ENCODE peak calls at places on chromosome 1, in ten cellular contexts. L, U, V, J, B, O, Y, T, D and H are unnamed samples.

GRCh38 chr1:230641346-230641745 is 935 bp upstream of the COG2 start:
- DNase-seq in L (no peak), U (no peak), V (no peak), J (peak; percentile 69), B (no peak), O (peak; percentile 18), Y (no peak), T (no peak), D (no peak), H (no peak)

GRCh38 chr1:58784758-58785423 is 1.0 kb upstream of the JUN start:
- DNase-seq in L (peak; percentile 69), U (peak; percentile 86), V (peak; percentile 83), J (peak; percentile 92), B (peak; percentile 85), O (peak; percentile 90), Y (peak; percentile 64), T (peak; percentile 68), D (peak; percentile 81), H (peak; percentile 89)

GRCh38 chr1:180168786-180169640 is 14.3 kb downstream of the QSOX1 start:
- DNase-seq in L (no peak), U (peak; percentile 93), V (peak; percentile 10), J (peak; percentile 28), B (no peak), O (peak; percentile 57), Y (no peak), T (peak; percentile 87), D (peak; percentile 79), H (peak; percentile 80)

GRCh38 chr1:178172939-178173338 is 79.0 kb downstream of the RASAL2 start:
- DNase-seq in L (no peak), U (no peak), V (no peak), J (peak; percentile 91), B (no peak), O (peak; percentile 86), Y (no peak), T (no peak), D (no peak), H (no peak)

GRCh38 chr1:94541175-94542087 is at the start of gene F3:
- DNase-seq in L (peak; percentile 6), U (peak; percentile 74), V (no peak), J (peak; percentile 91), B (peak; percentile 73), O (peak; percentile 99), Y (peak; percentile 16), T (peak; percentile 91), D (peak; percentile 71), H (peak; percentile 89)

GRCh38 chr1:228141871-228142615 is 2.0 kb downstream of the GUK1 start:
- DNase-seq in L (no peak), U (peak; percentile 69), V (no peak), J (peak; percentile 88), B (no peak), O (no peak), Y (no peak), T (no peak), D (no peak), H (no peak)

GRCh38 chr1:8239306-8240023 is 78.4 kb upstream of the SLC45A1 start:
- DNase-seq in L (no peak), U (no peak), V (no peak), J (peak; percentile 15), B (no peak), O (no peak), Y (no peak), T (peak; percentile 85), D (no peak), H (peak; percentile 44)

GRCh38 chr1:166874464-166874863 is 1.6 kb downstream of the TADA1 start:
- DNase-seq in L (no peak), U (peak; percentile 13), V (no peak), J (no peak), B (no peak), O (no peak), Y (no peak), T (no peak), D (peak; percentile 26), H (no peak)

GRCh38 chr1:72170246-72170645 is 112.1 kb downstream of the NEGR1 start:
- DNase-seq in L (no peak), U (peak; percentile 35), V (no peak), J (no peak), B (no peak), O (no peak), Y (no peak), T (no peak), D (no peak), H (no peak)

GRCh38 chr1:1628656-1629429 is 3.1 kb upstream of the MMP23B start:
- DNase-seq in L (no peak), U (peak; percentile 82), V (no peak), J (peak; percentile 30), B (no peak), O (no peak), Y (no peak), T (peak; percentile 84), D (no peak), H (no peak)

GRCh38 chr1:213003281-213003680 is 12.4 kb downstream of the ANGEL2 start:
- DNase-seq in L (no peak), U (no peak), V (no peak), J (no peak), B (no peak), O (no peak), Y (no peak), T (no peak), D (no peak), H (no peak)

GRCh38 chr1:108913105-108913948 is 36.5 kb downstream of the GPSM2 start:
- DNase-seq in L (no peak), U (peak; percentile 8), V (no peak), J (no peak), B (no peak), O (no peak), Y (no peak), T (no peak), D (no peak), H (no peak)

GRCh38 chr1:54978528-54979326 is 1.7 kb upstream of the TMEM61 start:
- DNase-seq in L (no peak), U (peak; percentile 48), V (no peak), J (no peak), B (no peak), O (no peak), Y (no peak), T (no peak), D (no peak), H (no peak)

GRCh38 chr1:116359060-116359830 is 13.8 kb upstream of the ATP1A1 start:
- DNase-seq in L (no peak), U (no peak), V (no peak), J (peak; percentile 77), B (no peak), O (no peak), Y (no peak), T (no peak), D (no peak), H (no peak)

GRCh38 chr1:67542747-67543146 is 112.5 kb upstream of the SERBP1 start:
- DNase-seq in L (no peak), U (no peak), V (no peak), J (peak; percentile 38), B (no peak), O (no peak), Y (no peak), T (no peak), D (no peak), H (no peak)

GRCh38 chr1:1910651-1911389 is 4.2 kb upstream of the CALML6 start:
- DNase-seq in L (no peak), U (no peak), V (no peak), J (no peak), B (no peak), O (no peak), Y (no peak), T (peak; percentile 25), D (no peak), H (no peak)

GRCh38 chr1:7230121-7230895 is 445.1 kb downstream of the CAMTA1 start:
- DNase-seq in L (no peak), U (no peak), V (no peak), J (no peak), B (no peak), O (no peak), Y (no peak), T (no peak), D (no peak), H (no peak)

GRCh38 chr1:10152709-10153284 is 57.6 kb upstream of the KIF1B start:
- DNase-seq in L (no peak), U (peak; percentile 13), V (no peak), J (peak; percentile 60), B (peak; percentile 87), O (peak; percentile 45), Y (no peak), T (peak; percentile 75), D (peak; percentile 71), H (peak; percentile 29)

GRCh38 chr1:36109041-36109679 is 15.9 kb downstream of the COL8A2 start:
- DNase-seq in L (no peak), U (no peak), V (no peak), J (peak; percentile 92), B (no peak), O (peak; percentile 95), Y (no peak), T (no peak), D (no peak), H (no peak)

GRCh38 chr1:32115496-32115895 is 7.6 kb downstream of the KPNA6 start:
- DNase-seq in L (no peak), U (no peak), V (no peak), J (peak; percentile 73), B (no peak), O (no peak), Y (no peak), T (no peak), D (no peak), H (no peak)

GRCh38 chr1:119587328-119587727 is 60.7 kb downstream of the ZNF697 start:
- DNase-seq in L (no peak), U (peak; percentile 83), V (no peak), J (peak; percentile 62), B (no peak), O (peak; percentile 77), Y (no peak), T (no peak), D (no peak), H (no peak)

GRCh38 chr1:162219461-162219860 is 150.0 kb downstream of the NOS1AP start:
- DNase-seq in L (no peak), U (peak; percentile 95), V (no peak), J (no peak), B (no peak), O (no peak), Y (no peak), T (no peak), D (no peak), H (no peak)

GRCh38 chr1:64124751-64125445 is 78.5 kb upstream of the UBE2U start:
- DNase-seq in L (no peak), U (no peak), V (no peak), J (no peak), B (no peak), O (no peak), Y (no peak), T (no peak), D (no peak), H (no peak)

GRCh38 chr1:89725676-89726075 is 92.8 kb downstream of the LRRC8C start:
- DNase-seq in L (no peak), U (no peak), V (no peak), J (no peak), B (no peak), O (no peak), Y (no peak), T (no peak), D (no peak), H (no peak)

GRCh38 chr1:20183035-20183434 is 2.9 kb upstream of the UBXN10 start:
- DNase-seq in L (no peak), U (no peak), V (no peak), J (no peak), B (no peak), O (no peak), Y (no peak), T (no peak), D (no peak), H (peak; percentile 67)

GRCh38 chr1:82030830-82031229 is 230.1 kb downstream of the ADGRL2 start:
- DNase-seq in L (no peak), U (no peak), V (no peak), J (no peak), B (no peak), O (no peak), Y (no peak), T (no peak), D (no peak), H (no peak)

GRCh38 chr1:9203623-9204022 is 31.0 kb upstream of the H6PD start:
- DNase-seq in L (no peak), U (no peak), V (no peak), J (no peak), B (no peak), O (no peak), Y (no peak), T (no peak), D (no peak), H (no peak)

GRCh38 chr1:5936621-5937372 is 55.4 kb downstream of the NPHP4 start:
- DNase-seq in L (no peak), U (no peak), V (no peak), J (no peak), B (no peak), O (no peak), Y (no peak), T (peak; percentile 23), D (no peak), H (no peak)